ENCODE peak calls at places on chromosomes 11 and 22, in eight cellular contexts. Z, U, V, I, D, H, A and P are unnamed samples.

GRCh38 chr22:45235851-45236342 is 4.8 kb downstream of the KIAA0930 start:
- DNase-seq in Z (no peak), U (no peak), V (no peak), I (no peak), D (no peak), H (no peak), A (no peak), P (no peak)

GRCh38 chr22:39873963-39874362 is 19.6 kb downstream of the ENTHD1 start:
- DNase-seq in Z (no peak), U (no peak), V (no peak), I (no peak), D (no peak), H (no peak), A (no peak), P (no peak)

GRCh38 chr11:73972187-73972586 is 10.5 kb downstream of the UCP2 start:
- DNase-seq in Z (no peak), U (peak), V (no peak), I (no peak), D (no peak), H (no peak), A (no peak), P (no peak)

GRCh38 chr11:44189986-44190882 is 94.8 kb downstream of the EXT2 start:
- DNase-seq in Z (no peak), U (no peak), V (no peak), I (no peak), D (no peak), H (no peak), A (no peak), P (no peak)

GRCh38 chr22:48333816-48334735 is 1493.6 kb downstream of the BRD1 start:
- DNase-seq in Z (no peak), U (peak), V (no peak), I (no peak), D (no peak), H (no peak), A (no peak), P (no peak)

GRCh38 chr11:65572356-65573043 is at the start of gene FAM89B:
- DNase-seq in Z (peak), U (peak), V (peak), I (peak), D (peak), H (peak), A (peak), P (peak)

GRCh38 chr11:46099973-46100335 is 21.3 kb downstream of the PHF21A start:
- DNase-seq in Z (peak), U (no peak), V (no peak), I (no peak), D (no peak), H (no peak), A (no peak), P (no peak)

GRCh38 chr22:31055322-31056159 is 25.6 kb upstream of the SMTN start:
- DNase-seq in Z (peak), U (peak), V (peak), I (peak), D (peak), H (peak), A (peak), P (peak)

GRCh38 chr22:22820626-22821025 is 67.0 kb upstream of the IGLL5 start:
- DNase-seq in Z (no peak), U (no peak), V (no peak), I (no peak), D (no peak), H (no peak), A (no peak), P (no peak)

GRCh38 chr11:13850256-13851010 is 112.1 kb upstream of the SPON1 start:
- DNase-seq in Z (no peak), U (no peak), V (no peak), I (no peak), D (no peak), H (no peak), A (no peak), P (no peak)

GRCh38 chr11:3094223-3094824 is 37.1 kb upstream of the CARS1 start:
- DNase-seq in Z (no peak), U (no peak), V (no peak), I (peak), D (no peak), H (no peak), A (no peak), P (no peak)

GRCh38 chr11:11416502-11416901 is 63.5 kb upstream of the CSNK2A3 start:
- DNase-seq in Z (peak), U (no peak), V (peak), I (no peak), D (no peak), H (no peak), A (peak), P (no peak)

GRCh38 chr11:64804346-64805210 is 1.6 kb upstream of the MAP4K2 start:
- DNase-seq in Z (no peak), U (no peak), V (no peak), I (no peak), D (no peak), H (no peak), A (no peak), P (no peak)

GRCh38 chr11:105046898-105047579 is 1.9 kb upstream of the CARD16 start:
- DNase-seq in Z (peak), U (no peak), V (peak), I (no peak), D (no peak), H (peak), A (peak), P (peak)

GRCh38 chr11:1307163-1307870 is 2.1 kb downstream of the TOLLIP start:
- DNase-seq in Z (no peak), U (no peak), V (peak), I (no peak), D (no peak), H (peak), A (peak), P (peak)

DNA sequence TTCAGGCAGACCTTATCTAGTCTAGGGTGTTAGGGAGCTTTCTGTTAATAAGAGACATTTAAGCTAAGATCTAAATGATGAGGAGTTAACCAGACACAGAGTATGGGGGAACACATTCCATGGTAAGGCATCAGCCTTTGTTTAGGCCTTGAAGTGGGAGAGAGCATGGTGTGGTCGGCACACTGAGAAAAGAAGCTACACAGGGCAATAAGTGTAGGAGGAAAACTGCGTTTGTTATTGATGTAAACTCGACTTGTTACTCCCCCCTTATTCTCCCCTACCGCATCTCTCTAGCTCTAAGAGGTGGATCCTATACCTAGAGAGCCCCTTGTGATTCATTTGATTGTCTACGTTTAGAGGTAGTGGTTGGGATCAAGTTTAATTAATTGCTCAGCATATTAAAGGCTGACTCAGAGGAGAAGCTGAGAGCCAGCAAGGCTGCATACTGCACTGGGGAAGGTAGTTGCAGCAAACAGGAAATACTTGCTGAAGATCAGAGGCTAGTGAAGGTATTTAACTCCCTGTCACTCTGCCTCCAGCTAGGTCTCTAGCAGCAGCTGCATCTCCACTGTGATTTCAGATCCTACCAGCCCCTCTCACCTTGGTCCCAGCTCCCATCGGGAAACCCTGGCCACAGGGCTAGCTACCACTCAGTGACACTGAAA is 86.8 kb upstream of the TEAD1 start:
- DNase-seq in Z (peak), U (no peak), V (no peak), I (no peak), D (no peak), H (no peak), A (peak), P (peak)
- H3K27ac ChIP-seq in Z (peak), U (no peak), V (no peak), I (peak), D (no peak), H (no peak), A (no peak), P (no peak)

GRCh38 chr22:32389685-32390084 is 22.4 kb downstream of the RTCB start:
- DNase-seq in Z (peak), U (no peak), V (no peak), I (no peak), D (peak), H (no peak), A (no peak), P (no peak)
- TF ChIP-seq CTCF in Z (peak), U (no peak), V (no peak), I (no peak), D (peak), H (no peak), A (peak), P (peak)

GRCh38 chr11:95605271-95605940 is 184.2 kb downstream of the FAM76B start:
- DNase-seq in Z (no peak), U (no peak), V (no peak), I (no peak), D (no peak), H (no peak), A (no peak), P (no peak)

GRCh38 chr11:95606824-95607223 is 182.8 kb downstream of the FAM76B start:
- DNase-seq in Z (no peak), U (no peak), V (no peak), I (no peak), D (no peak), H (no peak), A (no peak), P (no peak)

GRCh38 chr11:95611827-95612226 is 177.8 kb downstream of the FAM76B start:
- DNase-seq in Z (no peak), U (no peak), V (no peak), I (no peak), D (no peak), H (no peak), A (no peak), P (no peak)

GRCh38 chr11:95608093-95608492 is 181.5 kb downstream of the FAM76B start:
- DNase-seq in Z (no peak), U (no peak), V (no peak), I (no peak), D (no peak), H (no peak), A (no peak), P (no peak)
- H3K27ac ChIP-seq in Z (no peak), U (no peak), V (no peak), I (no peak), D (no peak), H (no peak), A (no peak), P (no peak)

GRCh38 chr11:7252683-7253213 is 1.0 kb downstream of the SYT9 start:
- DNase-seq in Z (no peak), U (peak), V (no peak), I (no peak), D (peak), H (no peak), A (no peak), P (no peak)
- TF ChIP-seq CTCF in Z (no peak), U (no peak), V (no peak), I (no peak), D (no peak), H (no peak), A (no peak), P (no peak)

DNA sequence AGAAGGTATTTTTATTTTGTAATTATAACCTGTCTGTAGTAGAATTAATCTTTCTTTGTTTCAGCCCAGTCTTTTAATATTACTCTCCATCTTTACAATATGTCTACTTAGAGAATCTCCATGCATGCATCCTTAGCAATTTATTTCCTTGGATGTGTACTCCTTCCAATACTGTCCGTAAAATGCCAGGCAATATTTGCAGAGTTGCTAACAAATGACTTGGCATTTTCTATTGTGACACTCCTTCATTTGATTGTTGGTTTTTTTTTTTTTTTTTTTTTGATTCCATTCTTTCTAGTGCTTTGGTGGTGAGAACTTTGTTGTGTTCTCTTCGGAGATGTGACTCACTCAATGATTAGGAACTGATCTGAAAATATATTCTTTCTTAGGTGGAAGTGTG is 220.3 kb downstream of the CNTN5 start:
- DNase-seq in Z (no peak), U (no peak), V (no peak), I (no peak), D (no peak), H (no peak), A (no peak), P (no peak)
- H3K27ac ChIP-seq in Z (no peak), U (no peak), V (no peak), I (no peak), D (no peak), H (no peak), A (no peak), P (no peak)

GRCh38 chr22:24106385-24107381 is 74.6 kb upstream of the SUSD2 start:
- DNase-seq in Z (no peak), U (no peak), V (peak), I (peak), D (no peak), H (no peak), A (no peak), P (no peak)

GRCh38 chr22:24105661-24106060 is 75.6 kb upstream of the SUSD2 start:
- DNase-seq in Z (no peak), U (no peak), V (no peak), I (no peak), D (no peak), H (no peak), A (no peak), P (no peak)

GRCh38 chr22:24102366-24103200 is 78.7 kb upstream of the SUSD2 start:
- DNase-seq in Z (no peak), U (no peak), V (no peak), I (no peak), D (no peak), H (no peak), A (no peak), P (no peak)

GRCh38 chr22:24105018-24105360 is 76.3 kb upstream of the SUSD2 start:
- DNase-seq in Z (peak), U (no peak), V (no peak), I (no peak), D (no peak), H (no peak), A (no peak), P (no peak)

GRCh38 chr22:24104307-24105017 is 76.8 kb upstream of the SUSD2 start:
- DNase-seq in Z (no peak), U (no peak), V (no peak), I (no peak), D (no peak), H (no peak), A (no peak), P (no peak)
- TF ChIP-seq CTCF in Z (no peak), U (no peak), V (no peak), I (no peak), D (no peak), H (no peak), A (no peak), P (no peak)

DNA sequence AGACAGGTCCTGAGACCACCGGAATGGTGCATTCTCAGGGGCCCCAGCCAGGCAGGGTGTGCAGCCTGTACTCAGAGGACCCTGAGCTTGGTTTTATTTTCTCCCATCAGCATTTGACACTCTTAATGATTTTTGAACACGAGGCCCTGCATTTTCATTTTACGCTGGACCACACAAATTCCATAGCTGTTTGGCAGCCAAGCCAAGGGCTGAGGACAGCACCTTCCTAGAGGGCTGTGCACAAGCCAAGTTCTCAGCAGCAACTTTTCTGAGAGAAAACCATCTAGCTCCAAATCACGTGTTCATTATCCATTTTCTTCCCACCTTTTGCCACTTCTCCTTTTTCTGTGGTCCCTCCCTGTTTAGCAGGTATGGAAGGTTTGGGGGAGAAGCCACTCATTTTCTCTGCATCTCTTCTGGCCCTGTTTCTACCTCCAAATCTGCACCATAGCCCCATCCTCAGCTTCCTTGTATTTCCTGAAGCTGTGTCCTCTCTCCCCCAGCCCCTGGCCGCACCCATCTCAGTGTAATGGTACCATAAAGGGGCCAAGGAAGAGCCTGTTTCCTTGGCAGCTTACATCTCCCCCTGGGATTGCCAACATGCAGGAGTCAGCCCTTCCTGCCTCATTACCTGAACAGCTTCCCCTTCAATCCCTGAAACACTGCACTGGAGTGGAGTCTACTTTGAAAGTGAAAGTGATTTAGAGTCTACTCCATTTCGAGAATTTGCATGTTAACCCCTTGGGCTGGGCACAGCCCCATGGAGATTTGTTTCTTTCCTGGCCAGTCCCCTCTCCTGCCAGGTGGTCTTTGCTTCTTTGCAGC is 60.3 kb downstream of the TRAF6 start:
- DNase-seq in Z (no peak), U (no peak), V (no peak), I (no peak), D (no peak), H (no peak), A (no peak), P (no peak)
- H3K27ac ChIP-seq in Z (peak), U (no peak), V (no peak), I (no peak), D (no peak), H (no peak), A (no peak), P (no peak)